ENCODE peak calls at places on chromosomes 7 and 10, in six cellular contexts. One of them, this sample, is unnamed.

GRCh38 chr7:157668221-157668883 is 331.5 kb downstream of the DNAJB6 start:
- DNase-seq in GM12891: no peak
- DNase-seq in naive thymus-derived CD8-positive, alpha-beta T cell: no peak
- DNase-seq in activated CD8-positive, alpha-beta memory T cell treated with anti-CD3 and anti-CD28 coated beads for 24 hours: no peak
- DNase-seq in pons: no peak
- DNase-seq in HT-29: no peak
- DNase-seq in this sample: no peak

GRCh38 chr10:90975096-90975495 is 54.2 kb upstream of the ANKRD1 start:
- DNase-seq in pons: no peak
- DNase-seq in HT-29: no peak
- DNase-seq in naive thymus-derived CD8-positive, alpha-beta T cell: no peak
- DNase-seq in GM12891: no peak
- DNase-seq in activated CD8-positive, alpha-beta memory T cell treated with anti-CD3 and anti-CD28 coated beads for 24 hours: no peak
- DNase-seq in this sample: no peak

GRCh38 chr7:82114237-82114636 is 329.3 kb downstream of the CACNA2D1 start:
- DNase-seq in GM12891: no peak
- DNase-seq in activated CD8-positive, alpha-beta memory T cell treated with anti-CD3 and anti-CD28 coated beads for 24 hours: no peak
- DNase-seq in pons: no peak
- DNase-seq in naive thymus-derived CD8-positive, alpha-beta T cell: no peak
- DNase-seq in HT-29: no peak
- DNase-seq in this sample: no peak

GRCh38 chr7:101595246-101595645 is 33.9 kb downstream of the MYL10 start:
- DNase-seq in HT-29: no peak
- DNase-seq in pons: no peak
- DNase-seq in activated CD8-positive, alpha-beta memory T cell treated with anti-CD3 and anti-CD28 coated beads for 24 hours: no peak
- DNase-seq in naive thymus-derived CD8-positive, alpha-beta T cell: no peak
- DNase-seq in GM12891: no peak
- DNase-seq in this sample: no peak

GRCh38 chr10:86354761-86355540 is 11.6 kb downstream of the GRID1 start:
- DNase-seq in naive thymus-derived CD8-positive, alpha-beta T cell: no peak
- DNase-seq in activated CD8-positive, alpha-beta memory T cell treated with anti-CD3 and anti-CD28 coated beads for 24 hours: no peak
- DNase-seq in GM12891: no peak
- DNase-seq in HT-29: no peak
- DNase-seq in pons: no peak
- DNase-seq in this sample: no peak

GRCh38 chr10:88379575-88379974 is 203.5 kb downstream of the RNLS start:
- DNase-seq in activated CD8-positive, alpha-beta memory T cell treated with anti-CD3 and anti-CD28 coated beads for 24 hours: no peak
- DNase-seq in GM12891: no peak
- DNase-seq in HT-29: peak
- DNase-seq in naive thymus-derived CD8-positive, alpha-beta T cell: no peak
- DNase-seq in pons: no peak
- DNase-seq in this sample: no peak

GRCh38 chr10:27504897-27505457 is 873 bp downstream of the RAB18 start:
- DNase-seq in naive thymus-derived CD8-positive, alpha-beta T cell: no peak
- DNase-seq in pons: peak
- DNase-seq in GM12891: no peak
- DNase-seq in HT-29: no peak
- DNase-seq in activated CD8-positive, alpha-beta memory T cell treated with anti-CD3 and anti-CD28 coated beads for 24 hours: no peak
- DNase-seq in this sample: no peak

GRCh38 chr10:77391605-77392235 is 245.9 kb downstream of the KCNMA1 start:
- DNase-seq in HT-29: peak
- DNase-seq in activated CD8-positive, alpha-beta memory T cell treated with anti-CD3 and anti-CD28 coated beads for 24 hours: no peak
- DNase-seq in pons: peak
- DNase-seq in naive thymus-derived CD8-positive, alpha-beta T cell: no peak
- DNase-seq in GM12891: no peak
- DNase-seq in this sample: no peak

GRCh38 chr10:69957516-69958231 is 95.0 kb upstream of the MACROH2A2 start:
- DNase-seq in GM12891: no peak
- DNase-seq in naive thymus-derived CD8-positive, alpha-beta T cell: no peak
- DNase-seq in HT-29: no peak
- DNase-seq in activated CD8-positive, alpha-beta memory T cell treated with anti-CD3 and anti-CD28 coated beads for 24 hours: no peak
- DNase-seq in pons: no peak
- DNase-seq in this sample: no peak

GRCh38 chr7:103887853-103888602 is 101.4 kb downstream of the RELN start:
- DNase-seq in GM12891: no peak
- DNase-seq in HT-29: peak
- DNase-seq in activated CD8-positive, alpha-beta memory T cell treated with anti-CD3 and anti-CD28 coated beads for 24 hours: no peak
- DNase-seq in pons: no peak
- DNase-seq in naive thymus-derived CD8-positive, alpha-beta T cell: no peak
- DNase-seq in this sample: no peak

GRCh38 chr10:129710510-129710847 is 243.4 kb downstream of the MGMT start:
- DNase-seq in pons: no peak
- DNase-seq in HT-29: no peak
- DNase-seq in GM12891: no peak
- DNase-seq in activated CD8-positive, alpha-beta memory T cell treated with anti-CD3 and anti-CD28 coated beads for 24 hours: no peak
- DNase-seq in naive thymus-derived CD8-positive, alpha-beta T cell: no peak
- DNase-seq in this sample: no peak

GRCh38 chr7:134729895-134730294 is 49.5 kb upstream of the CALD1 start:
- DNase-seq in activated CD8-positive, alpha-beta memory T cell treated with anti-CD3 and anti-CD28 coated beads for 24 hours: no peak
- DNase-seq in pons: no peak
- DNase-seq in GM12891: no peak
- DNase-seq in naive thymus-derived CD8-positive, alpha-beta T cell: no peak
- DNase-seq in HT-29: no peak
- DNase-seq in this sample: no peak

GRCh38 chr7:104956753-104957450 is 57.1 kb upstream of the KMT2E start:
- DNase-seq in GM12891: peak
- DNase-seq in HT-29: no peak
- DNase-seq in activated CD8-positive, alpha-beta memory T cell treated with anti-CD3 and anti-CD28 coated beads for 24 hours: no peak
- DNase-seq in pons: no peak
- DNase-seq in naive thymus-derived CD8-positive, alpha-beta T cell: no peak
- DNase-seq in this sample: no peak

GRCh38 chr10:29895436-29895835 is 163.9 kb downstream of the JCAD start:
- DNase-seq in activated CD8-positive, alpha-beta memory T cell treated with anti-CD3 and anti-CD28 coated beads for 24 hours: no peak
- DNase-seq in GM12891: no peak
- DNase-seq in pons: peak
- DNase-seq in HT-29: no peak
- DNase-seq in naive thymus-derived CD8-positive, alpha-beta T cell: no peak
- DNase-seq in this sample: no peak

GRCh38 chr7:143416565-143417149 is 8.0 kb upstream of the EPHA1 start:
- DNase-seq in naive thymus-derived CD8-positive, alpha-beta T cell: no peak
- DNase-seq in activated CD8-positive, alpha-beta memory T cell treated with anti-CD3 and anti-CD28 coated beads for 24 hours: no peak
- DNase-seq in HT-29: peak
- DNase-seq in pons: peak
- DNase-seq in GM12891: no peak
- DNase-seq in this sample: no peak

GRCh38 chr7:6221340-6222319 is 50.8 kb downstream of the CYTH3 start:
- DNase-seq in activated CD8-positive, alpha-beta memory T cell treated with anti-CD3 and anti-CD28 coated beads for 24 hours: no peak
- DNase-seq in pons: no peak
- DNase-seq in naive thymus-derived CD8-positive, alpha-beta T cell: no peak
- DNase-seq in GM12891: no peak
- DNase-seq in HT-29: no peak
- DNase-seq in this sample: no peak

GRCh38 chr10:49400365-49400764 is 4.5 kb upstream of the DRGX start:
- DNase-seq in HT-29: no peak
- DNase-seq in GM12891: no peak
- DNase-seq in pons: no peak
- DNase-seq in naive thymus-derived CD8-positive, alpha-beta T cell: no peak
- DNase-seq in activated CD8-positive, alpha-beta memory T cell treated with anti-CD3 and anti-CD28 coated beads for 24 hours: no peak
- DNase-seq in this sample: no peak

GRCh38 chr10:34796133-34796532 is 19.0 kb downstream of the PARD3 start:
- DNase-seq in naive thymus-derived CD8-positive, alpha-beta T cell: no peak
- DNase-seq in HT-29: no peak
- DNase-seq in activated CD8-positive, alpha-beta memory T cell treated with anti-CD3 and anti-CD28 coated beads for 24 hours: no peak
- DNase-seq in pons: no peak
- DNase-seq in GM12891: no peak
- DNase-seq in this sample: no peak

GRCh38 chr10:68095176-68095575 is 14.1 kb upstream of the MYPN start:
- DNase-seq in HT-29: no peak
- DNase-seq in activated CD8-positive, alpha-beta memory T cell treated with anti-CD3 and anti-CD28 coated beads for 24 hours: no peak
- DNase-seq in GM12891: no peak
- DNase-seq in naive thymus-derived CD8-positive, alpha-beta T cell: no peak
- DNase-seq in pons: no peak
- DNase-seq in this sample: no peak

GRCh38 chr10:58237014-58237830 is 30.5 kb downstream of the IPMK start:
- DNase-seq in GM12891: no peak
- DNase-seq in activated CD8-positive, alpha-beta memory T cell treated with anti-CD3 and anti-CD28 coated beads for 24 hours: no peak
- DNase-seq in pons: no peak
- DNase-seq in HT-29: no peak
- DNase-seq in naive thymus-derived CD8-positive, alpha-beta T cell: no peak
- DNase-seq in this sample: no peak

GRCh38 chr10:70222340-70222794 is 10.9 kb downstream of the PPA1 start:
- DNase-seq in pons: no peak
- DNase-seq in naive thymus-derived CD8-positive, alpha-beta T cell: no peak
- DNase-seq in GM12891: no peak
- DNase-seq in HT-29: peak
- DNase-seq in activated CD8-positive, alpha-beta memory T cell treated with anti-CD3 and anti-CD28 coated beads for 24 hours: no peak
- DNase-seq in this sample: no peak

GRCh38 chr10:25875555-25876165 is 58.4 kb upstream of the MYO3A start:
- DNase-seq in HT-29: peak
- DNase-seq in activated CD8-positive, alpha-beta memory T cell treated with anti-CD3 and anti-CD28 coated beads for 24 hours: peak
- DNase-seq in pons: peak
- DNase-seq in GM12891: peak
- DNase-seq in naive thymus-derived CD8-positive, alpha-beta T cell: peak
- DNase-seq in this sample: peak

GRCh38 chr10:49534670-49535381 is 4.1 kb downstream of the ERCC6 start:
- DNase-seq in HT-29: no peak
- DNase-seq in pons: peak
- DNase-seq in activated CD8-positive, alpha-beta memory T cell treated with anti-CD3 and anti-CD28 coated beads for 24 hours: no peak
- DNase-seq in naive thymus-derived CD8-positive, alpha-beta T cell: no peak
- DNase-seq in GM12891: peak
- DNase-seq in this sample: no peak

GRCh38 chr7:73937014-73937413 is 76.1 kb downstream of the TMEM270 start:
- DNase-seq in naive thymus-derived CD8-positive, alpha-beta T cell: no peak
- DNase-seq in GM12891: no peak
- DNase-seq in pons: no peak
- DNase-seq in HT-29: no peak
- DNase-seq in activated CD8-positive, alpha-beta memory T cell treated with anti-CD3 and anti-CD28 coated beads for 24 hours: no peak
- DNase-seq in this sample: no peak

GRCh38 chr10:75611972-75612331 is 180.5 kb downstream of the LRMDA start:
- DNase-seq in pons: no peak
- DNase-seq in HT-29: no peak
- DNase-seq in naive thymus-derived CD8-positive, alpha-beta T cell: no peak
- DNase-seq in GM12891: no peak
- DNase-seq in activated CD8-positive, alpha-beta memory T cell treated with anti-CD3 and anti-CD28 coated beads for 24 hours: no peak
- DNase-seq in this sample: no peak

GRCh38 chr7:9488555-9488954 is 1055.1 kb downstream of the NXPH1 start:
- DNase-seq in GM12891: no peak
- DNase-seq in activated CD8-positive, alpha-beta memory T cell treated with anti-CD3 and anti-CD28 coated beads for 24 hours: no peak
- DNase-seq in naive thymus-derived CD8-positive, alpha-beta T cell: no peak
- DNase-seq in pons: no peak
- DNase-seq in HT-29: no peak
- DNase-seq in this sample: no peak

GRCh38 chr7:53485354-53485753 is 449.9 kb downstream of the POM121L12 start:
- DNase-seq in HT-29: no peak
- DNase-seq in naive thymus-derived CD8-positive, alpha-beta T cell: no peak
- DNase-seq in GM12891: no peak
- DNase-seq in activated CD8-positive, alpha-beta memory T cell treated with anti-CD3 and anti-CD28 coated beads for 24 hours: no peak
- DNase-seq in pons: no peak
- DNase-seq in this sample: no peak

GRCh38 chr7:50262916-50263690 is 41.4 kb upstream of the IKZF1 start:
- DNase-seq in activated CD8-positive, alpha-beta memory T cell treated with anti-CD3 and anti-CD28 coated beads for 24 hours: no peak
- DNase-seq in pons: peak
- DNase-seq in HT-29: no peak
- DNase-seq in naive thymus-derived CD8-positive, alpha-beta T cell: no peak
- DNase-seq in GM12891: no peak
- DNase-seq in this sample: no peak